ENCODE peak calls at places on chromosomes 13 and 19, in nine cellular contexts. W is heart left ventricle, E is IMR-90, F is OCI-LY7, X is GM23248, C is esophagus squamous epithelium, J is Panc1, M is ascending aorta, B is lower lobe of right lung. I is an unnamed sample. For H3K36me3 and H3K4me1, the result is how much of the 10 kb centered on the place peaks cover.

GRCh38 chr19:42634409-42635232 is 39.9 kb upstream of the CEACAM8 start:
- DNase-seq in W (no peak), E (peak), F (peak), X (peak), C (no peak), J (peak), M (no peak), B (no peak), I (no peak)

GRCh38 chr19:34995551-34995950 is 4.6 kb upstream of the GRAMD1A start:
- DNase-seq in W (no peak), E (no peak), F (no peak), X (no peak), C (no peak), J (no peak), M (no peak), B (peak), I (no peak)

GRCh38 chr13:28282451-28282850 is 144.1 kb downstream of the PAN3 start:
- DNase-seq in W (no peak), E (no peak), F (no peak), X (no peak), C (no peak), J (no peak), M (no peak), B (no peak), I (no peak)

GRCh38 chr19:48754950-48755645 is at the start of gene FGF21:
- DNase-seq in W (peak), E (no peak), F (no peak), X (no peak), C (no peak), J (no peak), M (no peak), B (no peak), I (no peak)

GRCh38 chr13:45222919-45223318 is 22.1 kb upstream of the KCTD4 start:
- DNase-seq in W (no peak), E (no peak), F (no peak), X (no peak), C (no peak), J (no peak), M (no peak), B (no peak), I (no peak)

GRCh38 chr13:98105929-98106336 is 37.0 kb upstream of the FARP1 start:
- DNase-seq in W (peak), E (peak), F (no peak), X (peak), C (no peak), J (no peak), M (no peak), B (no peak), I (no peak)

GRCh38 chr19:47487551-47488515 is 3.8 kb upstream of the KPTN start:
- DNase-seq in W (no peak), E (no peak), F (peak), X (no peak), C (no peak), J (no peak), M (no peak), B (peak), I (no peak)

GRCh38 chr19:17775245-17775927 is 19.6 kb upstream of the B3GNT3 start:
- DNase-seq in W (no peak), E (peak), F (peak), X (peak), C (no peak), J (no peak), M (no peak), B (no peak), I (no peak)

GRCh38 chr19:8342684-8343482 is at the start of gene KANK3:
- DNase-seq in W (peak), E (peak), F (peak), X (peak), C (peak), J (no peak), M (peak), B (peak), I (peak)

GRCh38 chr13:20489185-20489820 is 36.4 kb downstream of the CRYL1 start:
- DNase-seq in W (peak), E (peak), F (peak), X (no peak), C (no peak), J (peak), M (no peak), B (no peak), I (no peak)

GRCh38 chr19:18763674-18764590 is 27.2 kb downstream of the COMP start:
- DNase-seq in W (no peak), E (peak), F (no peak), X (peak), C (no peak), J (no peak), M (no peak), B (peak), I (no peak)

GRCh38 chr13:32019612-32020233 is 11.9 kb upstream of the FRY start:
- DNase-seq in W (peak), E (peak), F (peak), X (peak), C (no peak), J (no peak), M (no peak), B (no peak), I (peak)

GRCh38 chr13:44219808-44220544 is 153.6 kb upstream of the SERP2 start:
- DNase-seq in W (no peak), E (peak), F (no peak), X (peak), C (no peak), J (no peak), M (no peak), B (no peak), I (no peak)
- H3K36me3 ChIP-seq in W (under half), E (under half), F (under half), X (under half), C (under half), J (under half), M (under half), B (under half), I (under half)

DNA sequence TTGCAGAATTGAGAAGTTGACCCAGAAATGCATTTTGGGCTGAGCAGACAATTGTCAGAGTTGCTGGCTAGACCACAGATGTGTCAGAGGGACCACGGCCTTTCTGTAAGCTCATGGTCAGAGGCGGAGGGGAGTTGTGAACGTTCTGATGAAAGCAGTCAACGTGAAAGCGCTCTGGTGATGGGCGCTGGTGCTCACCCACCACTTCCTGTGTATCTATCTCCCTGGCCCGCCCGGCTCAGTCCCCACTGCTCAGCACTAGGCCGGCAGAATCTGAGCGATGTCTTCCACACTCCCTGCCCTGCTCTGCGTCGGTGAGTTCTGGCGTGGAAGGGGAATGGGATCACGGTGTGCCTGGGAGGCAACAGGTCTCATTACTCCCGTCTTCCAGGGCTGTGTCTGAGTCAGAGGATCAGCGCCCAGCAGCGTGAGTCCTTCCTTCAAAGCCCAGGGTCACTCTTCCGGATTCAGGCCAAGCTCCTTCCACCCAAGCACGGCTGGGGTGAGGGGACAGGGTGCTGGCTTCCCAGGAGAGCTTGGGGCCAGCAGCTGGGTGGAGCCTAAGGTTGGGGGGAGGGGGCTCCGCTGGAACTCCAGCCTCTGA is at the start of gene NCR1:
- DNase-seq in W (no peak), E (no peak), F (no peak), X (no peak), C (no peak), J (no peak), M (no peak), B (no peak), I (no peak)
- H3K4me1 ChIP-seq in W (under half), E (under half), F (under half), X (under half), C (under half), J (under half), M (under half), B (under half), I (under half)

DNA sequence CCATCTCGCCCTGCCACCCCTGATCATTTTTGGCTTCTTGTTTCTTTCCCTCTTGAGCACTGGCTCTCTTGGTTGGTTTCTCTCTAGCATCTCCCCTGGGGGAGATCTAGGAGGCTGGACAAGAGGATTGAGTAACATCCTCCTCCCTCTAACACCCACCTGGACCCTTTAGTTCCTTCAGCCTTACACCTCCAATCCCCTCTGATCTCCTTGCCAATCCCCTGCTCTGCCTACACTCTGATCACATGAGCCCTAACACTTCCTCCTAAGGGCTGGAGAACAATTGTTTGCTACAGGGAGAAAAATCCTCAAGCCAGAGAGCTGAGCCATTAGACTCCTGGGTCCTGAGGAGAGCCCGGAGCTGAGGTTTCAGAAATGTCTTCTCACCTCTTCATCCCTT is 65.9 kb upstream of the ADGRL1 start:
- DNase-seq in W (no peak), E (no peak), F (no peak), X (no peak), C (no peak), J (no peak), M (no peak), B (no peak), I (no peak)
- H3K36me3 ChIP-seq in W (under half), E (under half), F (under half), X (under half), C (under half), J (under half), M (under half), B (under half), I (under half)

GRCh38 chr19:38684078-38684861 is 36.8 kb downstream of the ACTN4 start:
- DNase-seq in W (no peak), E (peak), F (no peak), X (peak), C (no peak), J (peak), M (peak), B (peak), I (no peak)

GRCh38 chr19:38685666-38686529 is 38.4 kb downstream of the ACTN4 start:
- DNase-seq in W (no peak), E (peak), F (no peak), X (peak), C (no peak), J (no peak), M (no peak), B (no peak), I (no peak)

GRCh38 chr19:38686530-38686888 is 39.1 kb downstream of the ACTN4 start:
- DNase-seq in W (no peak), E (no peak), F (no peak), X (no peak), C (no peak), J (no peak), M (no peak), B (no peak), I (no peak)

GRCh38 chr19:38683393-38684077 is 36.1 kb downstream of the ACTN4 start:
- DNase-seq in W (peak), E (peak), F (no peak), X (peak), C (no peak), J (peak), M (no peak), B (peak), I (no peak)

DNA sequence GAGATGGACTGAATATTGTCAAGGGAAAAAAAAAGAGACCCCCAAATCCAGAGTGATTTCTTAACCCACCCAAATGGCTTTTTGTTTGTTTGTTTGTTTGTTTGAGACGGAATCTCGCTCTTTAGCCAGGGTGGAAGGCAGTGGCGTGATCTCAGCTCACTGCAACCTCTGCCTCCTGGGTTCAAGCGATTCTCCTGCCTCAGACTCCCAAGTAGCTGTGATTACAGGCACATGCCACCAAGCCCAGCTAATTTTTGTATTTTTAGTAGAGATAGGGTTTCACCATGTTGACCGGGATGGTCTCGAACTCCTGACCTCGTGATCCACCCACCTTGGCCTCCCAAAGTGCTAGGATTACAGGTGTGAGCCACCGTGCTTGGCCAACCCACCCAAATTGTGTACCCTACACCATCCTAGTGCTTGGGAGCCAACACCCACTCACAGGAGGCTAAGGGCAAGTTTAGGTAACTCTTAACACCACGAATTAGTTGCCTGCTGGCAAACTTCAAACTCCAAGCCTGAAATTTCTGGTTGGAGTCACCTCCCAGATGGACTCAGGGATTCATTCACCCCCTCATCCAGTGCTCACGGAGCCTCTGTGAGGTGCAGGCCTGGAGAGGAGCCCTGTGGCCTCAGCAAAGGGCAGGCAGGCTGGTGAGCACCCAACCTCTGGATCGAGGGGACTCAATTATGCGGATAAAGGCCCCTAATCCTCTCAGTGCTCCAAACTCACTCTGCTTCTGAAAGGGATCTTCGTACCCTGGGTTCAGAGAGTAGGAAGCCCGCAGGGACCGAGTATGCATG is 37.6 kb downstream of the ACTN4 start:
- DNase-seq in W (no peak), E (no peak), F (no peak), X (no peak), C (no peak), J (no peak), M (no peak), B (no peak), I (no peak)
- H3K4me1 ChIP-seq in W (half or more), E (under half), F (under half), X (half or more), C (under half), J (half or more), M (under half), B (half or more), I (half or more)

GRCh38 chr19:44867578-44867977 is 21.5 kb downstream of the NECTIN2 start:
- DNase-seq in W (no peak), E (no peak), F (no peak), X (no peak), C (no peak), J (no peak), M (no peak), B (no peak), I (no peak)
- H3K36me3 ChIP-seq in W (under half), E (half or more), F (under half), X (under half), C (under half), J (under half), M (under half), B (half or more), I (half or more)

DNA sequence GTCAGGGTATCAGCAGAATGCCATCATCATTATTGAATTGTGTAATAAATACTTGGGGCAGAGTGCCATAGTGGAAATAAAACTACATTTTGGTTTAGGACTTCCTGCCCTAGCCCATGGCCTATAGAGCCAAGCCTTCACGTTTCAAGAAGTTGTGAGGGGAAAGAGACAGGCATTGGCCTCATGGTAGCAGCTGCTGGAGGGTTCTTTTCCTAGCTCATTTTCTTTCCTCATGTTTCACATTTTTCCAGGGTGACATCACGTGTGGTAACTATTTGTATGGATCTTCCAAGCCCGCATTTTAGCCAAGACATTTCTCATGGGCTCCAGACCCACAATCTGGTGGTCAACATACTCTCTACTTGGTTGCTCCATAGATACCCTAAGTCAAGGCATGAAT is 80.4 kb downstream of the LRCH1 start:
- DNase-seq in W (no peak), E (peak), F (no peak), X (peak), C (no peak), J (no peak), M (no peak), B (no peak), I (no peak)
- H3K4me1 ChIP-seq in W (half or more), E (under half), F (under half), X (under half), C (under half), J (under half), M (under half), B (under half), I (under half)

DNA sequence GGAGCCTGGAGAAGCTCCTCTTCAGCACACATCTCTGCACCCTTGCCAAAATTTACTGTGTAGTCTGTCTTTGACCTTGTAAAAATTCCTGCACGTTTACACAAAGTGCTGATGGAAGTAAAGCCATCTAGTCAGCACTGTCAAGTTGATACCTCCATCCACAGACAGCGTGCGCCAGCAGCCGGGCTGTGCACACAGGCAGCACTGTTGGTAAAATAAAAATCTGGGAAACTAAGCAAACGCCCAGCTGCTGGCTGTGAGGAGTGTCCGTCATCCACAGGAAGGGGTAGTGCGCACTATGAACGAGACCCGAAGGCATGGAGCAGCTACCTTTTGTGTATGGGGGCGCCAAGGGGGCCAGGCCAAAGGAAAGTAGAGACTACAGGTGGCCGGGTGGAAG is 17.4 kb upstream of the SIGLEC11 start:
- DNase-seq in W (no peak), E (no peak), F (no peak), X (no peak), C (no peak), J (no peak), M (no peak), B (no peak), I (no peak)
- H3K36me3 ChIP-seq in W (half or more), E (under half), F (under half), X (under half), C (under half), J (under half), M (under half), B (half or more), I (under half)

GRCh38 chr13:25862156-25862555 is 189.7 kb downstream of the SHISA2 start:
- DNase-seq in W (no peak), E (no peak), F (no peak), X (no peak), C (no peak), J (no peak), M (no peak), B (no peak), I (no peak)
- H3K4me1 ChIP-seq in W (under half), E (under half), F (under half), X (under half), C (under half), J (under half), M (under half), B (under half), I (under half)